ENCODE peak calls at places on chromosomes 13 and 19, in four cellular contexts. H, O, R and Y are unnamed samples.

GRCh38 chr13:67069117-67069767 is 160.9 kb downstream of the PCDH9 start:
- DNase-seq in R (no peak), H (no peak), O (no peak), Y (no peak)

GRCh38 chr13:113588394-113589111 is 4.0 kb downstream of the TFDP1 start:
- DNase-seq in O (no peak), H (no peak), R (no peak), Y (no peak)

GRCh38 chr19:38228491-38229439 is 4.7 kb upstream of the DPF1 start:
- DNase-seq in H (no peak), O (peak; percentile 76), R (no peak), Y (peak; percentile 74)

GRCh38 chr19:49546825-49547565 is 19.2 kb downstream of the RCN3 start:
- DNase-seq in R (peak; percentile 85), H (peak; percentile 42), O (peak; percentile 74), Y (peak; percentile 71)

GRCh38 chr19:56885173-56885679 is 44.7 kb upstream of the PEG3 start:
- DNase-seq in R (peak; percentile 69), O (no peak), H (no peak), Y (no peak)

GRCh38 chr19:39474139-39474620 is 6.5 kb upstream of the TIMM50 start:
- DNase-seq in R (peak; percentile 30), O (peak; percentile 69), H (no peak), Y (peak; percentile 90)

GRCh38 chr13:33351324-33351723 is 65.8 kb upstream of the STARD13 start:
- DNase-seq in H (no peak), O (no peak), R (no peak), Y (no peak)

GRCh38 chr19:6677924-6678689 is 8.1 kb upstream of the TNFSF14 start:
- DNase-seq in O (peak; percentile 94), R (no peak), H (no peak), Y (peak; percentile 75)

GRCh38 chr19:2270157-2270571 is 11.8 kb downstream of the PEAK3 start:
- DNase-seq in H (no peak), R (no peak), O (peak; percentile 65), Y (no peak)

GRCh38 chr19:4066176-4066606 is 508 bp downstream of the ZBTB7A start:
- DNase-seq in H (no peak), O (no peak), R (no peak), Y (no peak)

GRCh38 chr13:104837756-104838155 is 1697.7 kb downstream of the EFNB2 start:
- DNase-seq in H (no peak), O (no peak), R (no peak), Y (no peak)

GRCh38 chr19:4375620-4376228 is 24.6 kb downstream of the SH3GL1 start:
- DNase-seq in H (peak; percentile 90), R (peak; percentile 51), O (peak; percentile 70), Y (peak; percentile 47)

GRCh38 chr13:110676511-110677204 is 29.3 kb downstream of the CARS2 start:
- DNase-seq in O (no peak), H (peak; percentile 63), R (no peak), Y (no peak)

GRCh38 chr19:38653028-38653571 is 5.7 kb downstream of the ACTN4 start:
- DNase-seq in R (peak; percentile 85), H (no peak), O (no peak), Y (no peak)

GRCh38 chr19:28019371-28019770 is 1193.6 kb downstream of the UQCRFS1 start:
- DNase-seq in R (no peak), H (no peak), O (no peak), Y (no peak)

GRCh38 chr19:18422530-18423191 is 3.5 kb downstream of the SSBP4 start:
- DNase-seq in R (no peak), H (no peak), O (no peak), Y (no peak)

GRCh38 chr13:74206061-74206561 is 71.9 kb upstream of the KLF12 start:
- DNase-seq in O (no peak), R (no peak), H (no peak), Y (no peak)

GRCh38 chr13:75635101-75635620 is 969 bp upstream of the LMO7 start:
- DNase-seq in R (peak; percentile 24), O (no peak), H (no peak), Y (no peak)

GRCh38 chr13:69706807-69707206 is 400.8 kb upstream of the ATXN8OS start:
- DNase-seq in H (no peak), R (no peak), O (no peak), Y (no peak)

GRCh38 chr19:37999309-38000213 is 92.6 kb downstream of the SIPA1L3 start:
- DNase-seq in O (no peak), R (no peak), H (no peak), Y (no peak)

GRCh38 chr13:35771898-35772297 is 295.4 kb upstream of the MAB21L1 start:
- DNase-seq in O (no peak), R (no peak), H (no peak), Y (no peak)

GRCh38 chr13:38824342-38824741 is 137.5 kb downstream of the FREM2 start:
- DNase-seq in O (no peak), R (no peak), H (peak; percentile 36), Y (no peak)

GRCh38 chr13:32390048-32390447 is 37.9 kb downstream of the N4BP2L1 start:
- DNase-seq in H (no peak), R (no peak), O (no peak), Y (no peak)

GRCh38 chr13:49615844-49616687 is 12.2 kb upstream of the ARL11 start:
- DNase-seq in R (no peak), H (no peak), O (no peak), Y (no peak)

GRCh38 chr19:15944401-15944800 is 4.4 kb upstream of the OR10H4 start:
- DNase-seq in O (no peak), H (no peak), R (no peak), Y (no peak)

GRCh38 chr19:9323557-9323918 is 441 bp upstream of the ZNF559 start:
- DNase-seq in R (peak; percentile 81), H (peak; percentile 32), O (peak; percentile 55), Y (peak; percentile 36)

GRCh38 chr13:23020246-23020843 is 160.4 kb upstream of the SGCG start:
- DNase-seq in R (peak; percentile 53), O (peak; percentile 19), H (peak; percentile 34), Y (peak; percentile 43)

GRCh38 chr19:33376423-33376822 is 2.9 kb downstream of the CEBPG start:
- DNase-seq in O (no peak), R (peak; percentile 45), H (no peak), Y (no peak)

GRCh38 chr13:62126400-62126799 is 710.8 kb upstream of the PCDH20 start:
- DNase-seq in R (no peak), O (no peak), H (no peak), Y (no peak)

GRCh38 chr19:27964165-27964564 is 1248.8 kb downstream of the UQCRFS1 start:
- DNase-seq in R (no peak), O (no peak), H (no peak), Y (no peak)

GRCh38 chr19:41318696-41319499 is 8.9 kb downstream of the CCDC97 start:
- DNase-seq in O (no peak), H (no peak), R (no peak), Y (no peak)

DNA sequence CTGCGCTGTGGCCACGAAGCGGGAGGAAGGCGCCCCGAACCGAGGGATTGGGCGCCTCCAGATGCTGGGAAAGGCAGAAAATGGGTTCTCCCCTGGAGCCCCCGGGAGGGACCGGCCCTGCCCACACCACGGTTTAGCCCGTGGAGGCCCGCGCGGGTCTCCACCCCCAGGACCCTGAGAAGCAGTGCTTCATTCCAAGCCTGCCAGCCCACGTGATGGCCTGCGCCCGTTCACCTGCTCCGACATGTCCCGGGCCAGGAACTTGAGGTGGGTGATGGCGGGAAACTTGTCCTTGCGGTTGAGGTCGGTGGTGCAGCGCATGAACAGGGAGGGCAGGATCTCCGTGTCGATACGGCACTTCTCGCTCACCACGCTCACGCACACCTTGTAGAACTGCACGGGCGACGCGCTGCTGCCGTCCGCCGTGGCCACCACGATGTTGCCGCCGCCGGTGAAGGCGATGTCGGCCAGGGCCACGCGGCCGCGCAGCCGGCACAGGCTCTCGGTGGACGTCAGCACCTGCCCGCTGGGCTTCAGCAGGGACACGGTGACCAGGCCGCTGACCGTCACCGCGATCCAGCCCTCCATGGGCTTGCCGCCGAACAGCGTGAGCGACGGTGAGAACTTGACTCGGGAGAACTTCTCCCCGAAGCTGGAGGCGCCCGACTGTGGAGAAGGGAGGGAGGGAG is 7.3 kb downstream of the MED16 start:
- DNase-seq in H (no peak), O (no peak), R (no peak), Y (no peak)
- TF ChIP-seq NR2C2 in H (no peak), O (no peak), R (no peak), Y (no peak)

GRCh38 chr13:112105884-112106283 is 38.9 kb downstream of the SOX1 start:
- DNase-seq in H (no peak), O (no peak), R (no peak), Y (peak; percentile 73)

GRCh38 chr13:112103260-112103843 is 36.4 kb downstream of the SOX1 start:
- DNase-seq in H (no peak), O (no peak), R (no peak), Y (no peak)

GRCh38 chr13:112103971-112104872 is 37.3 kb downstream of the SOX1 start:
- DNase-seq in H (no peak), R (no peak), O (no peak), Y (peak; percentile 66)

GRCh38 chr13:112105244-112105681 is 38.3 kb downstream of the SOX1 start:
- DNase-seq in H (no peak), O (no peak), R (no peak), Y (no peak)

DNA sequence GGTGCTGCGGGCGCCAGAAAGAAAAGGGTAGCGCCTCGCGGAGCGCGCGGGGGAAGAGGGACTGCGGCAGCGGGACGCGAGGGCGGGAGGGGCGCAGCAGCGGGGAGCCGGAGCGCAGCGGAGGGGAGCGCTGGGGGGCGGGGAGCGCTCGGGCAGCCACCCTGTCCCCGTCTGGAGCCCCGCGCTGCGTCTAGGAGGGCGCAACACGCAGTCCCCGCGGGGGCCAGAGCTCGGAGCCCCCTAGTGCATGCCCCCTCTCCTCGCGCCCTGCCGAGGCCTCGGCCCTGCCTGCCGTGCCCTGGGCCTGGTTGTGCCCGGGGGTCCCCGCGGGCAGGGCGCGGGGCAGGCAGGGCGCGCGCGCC is 37.9 kb downstream of the SOX1 start:
- DNase-seq in R (no peak), H (no peak), O (no peak), Y (no peak)
- TF ChIP-seq NR2C2 in R (no peak), H (no peak), O (no peak), Y (no peak)

DNA sequence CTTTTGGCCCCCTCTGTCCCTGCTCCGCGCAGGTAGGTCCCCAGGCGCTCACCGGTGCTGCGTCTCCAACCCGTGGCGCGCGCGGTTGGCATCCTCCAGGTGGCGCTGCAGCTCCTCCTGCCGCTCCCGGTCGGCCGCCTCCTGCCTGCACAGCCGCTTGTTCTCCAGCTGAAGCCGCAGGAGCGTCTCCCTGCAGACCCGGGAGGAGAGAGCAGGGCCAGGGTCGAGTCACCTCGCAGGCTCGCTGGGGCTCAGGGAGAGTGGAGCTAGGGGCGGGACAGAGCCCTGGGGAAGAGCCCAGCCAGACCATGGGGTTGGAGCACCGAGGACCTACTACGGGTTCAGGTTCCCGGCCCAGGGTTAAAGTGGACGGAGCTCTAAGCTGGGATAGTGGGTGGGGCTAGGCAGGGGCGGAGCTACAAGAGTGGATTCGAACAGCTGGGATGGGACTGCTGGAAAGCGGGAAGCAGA is 9.3 kb downstream of the HOOK2 start:
- DNase-seq in O (peak; percentile 44), R (peak; percentile 76), H (no peak), Y (peak; percentile 89)
- TF ChIP-seq NR2C2 in O (no peak), R (no peak), H (no peak), Y (no peak)

GRCh38 chr19:29674374-29675119 is 9.3 kb downstream of the PLEKHF1 start:
- DNase-seq in H (no peak), R (no peak), O (no peak), Y (no peak)

GRCh38 chr19:29672933-29673336 is 7.7 kb downstream of the PLEKHF1 start:
- DNase-seq in H (peak; percentile 69), O (no peak), R (no peak), Y (no peak)

GRCh38 chr19:29675120-29675649 is 9.9 kb downstream of the PLEKHF1 start:
- DNase-seq in R (no peak), H (no peak), O (no peak), Y (no peak)

GRCh38 chr19:29672319-29672932 is 7.2 kb downstream of the PLEKHF1 start:
- DNase-seq in O (no peak), H (no peak), R (no peak), Y (no peak)

GRCh38 chr19:29673451-29674371 is 8.4 kb downstream of the PLEKHF1 start:
- DNase-seq in R (no peak), O (no peak), H (no peak), Y (no peak)
- TF ChIP-seq NR2C2 in R (no peak), O (no peak), H (no peak), Y (no peak)